ENCODE peak calls at places on chromosomes 1 and 21, in nine cellular contexts. One of them, this sample, is unnamed.

GRCh38 chr21:44329086-44329889 is 9.9 kb downstream of the CFAP410 start:
- DNase-seq in stimulated activated CD4-positive, alpha-beta T cell treated with anti-CD3 and anti-CD28 coated beads, Interleukin-4, amount 100 ng/mL, for 1 hour: no peak
- DNase-seq in Daoy: no peak
- DNase-seq in thoracic aorta: no peak
- DNase-seq in HTR-8/SVneo: no peak
- DNase-seq in left ventricle myocardium inferior: no peak
- DNase-seq in tibial nerve: no peak
- DNase-seq in effector CD4-positive, alpha-beta T cell: no peak
- DNase-seq in NCI-H748 treated with DMSO at 0.1 percent for 48 hours: no peak
- DNase-seq in this sample: no peak

GRCh38 chr1:161180643-161181042 is 3.3 kb upstream of the B4GALT3 start:
- DNase-seq in Daoy: no peak
- DNase-seq in tibial nerve: no peak
- DNase-seq in HTR-8/SVneo: no peak
- DNase-seq in effector CD4-positive, alpha-beta T cell: no peak
- DNase-seq in left ventricle myocardium inferior: no peak
- DNase-seq in stimulated activated CD4-positive, alpha-beta T cell treated with anti-CD3 and anti-CD28 coated beads, Interleukin-4, amount 100 ng/mL, for 1 hour: no peak
- DNase-seq in thoracic aorta: no peak
- DNase-seq in NCI-H748 treated with DMSO at 0.1 percent for 48 hours: no peak
- DNase-seq in this sample: no peak

GRCh38 chr1:27940297-27940696 is 5.5 kb downstream of the SMPDL3B start:
- DNase-seq in HTR-8/SVneo: peak; percentile 40
- DNase-seq in stimulated activated CD4-positive, alpha-beta T cell treated with anti-CD3 and anti-CD28 coated beads, Interleukin-4, amount 100 ng/mL, for 1 hour: peak; percentile 73
- DNase-seq in tibial nerve: peak; percentile 37
- DNase-seq in effector CD4-positive, alpha-beta T cell: peak; percentile 69
- DNase-seq in thoracic aorta: no peak
- DNase-seq in Daoy: no peak
- DNase-seq in left ventricle myocardium inferior: peak; percentile 44
- DNase-seq in NCI-H748 treated with DMSO at 0.1 percent for 48 hours: no peak
- DNase-seq in this sample: no peak

GRCh38 chr1:56200446-56200845 is 378.9 kb downstream of the PLPP3 start:
- DNase-seq in NCI-H748 treated with DMSO at 0.1 percent for 48 hours: peak; percentile 31
- DNase-seq in stimulated activated CD4-positive, alpha-beta T cell treated with anti-CD3 and anti-CD28 coated beads, Interleukin-4, amount 100 ng/mL, for 1 hour: no peak
- DNase-seq in thoracic aorta: no peak
- DNase-seq in effector CD4-positive, alpha-beta T cell: no peak
- DNase-seq in HTR-8/SVneo: no peak
- DNase-seq in left ventricle myocardium inferior: no peak
- DNase-seq in Daoy: peak; percentile 15
- DNase-seq in tibial nerve: no peak
- DNase-seq in this sample: no peak

GRCh38 chr21:38881041-38881570 is 75.4 kb downstream of the ETS2 start:
- DNase-seq in effector CD4-positive, alpha-beta T cell: no peak
- DNase-seq in tibial nerve: no peak
- DNase-seq in HTR-8/SVneo: no peak
- DNase-seq in NCI-H748 treated with DMSO at 0.1 percent for 48 hours: no peak
- DNase-seq in stimulated activated CD4-positive, alpha-beta T cell treated with anti-CD3 and anti-CD28 coated beads, Interleukin-4, amount 100 ng/mL, for 1 hour: no peak
- DNase-seq in thoracic aorta: no peak
- DNase-seq in Daoy: no peak
- DNase-seq in left ventricle myocardium inferior: no peak
- DNase-seq in this sample: no peak

GRCh38 chr21:42880352-42880751 is 1.0 kb upstream of the WDR4 start:
- DNase-seq in thoracic aorta: no peak
- DNase-seq in left ventricle myocardium inferior: no peak
- DNase-seq in HTR-8/SVneo: no peak
- DNase-seq in stimulated activated CD4-positive, alpha-beta T cell treated with anti-CD3 and anti-CD28 coated beads, Interleukin-4, amount 100 ng/mL, for 1 hour: no peak
- DNase-seq in tibial nerve: no peak
- DNase-seq in Daoy: no peak
- DNase-seq in NCI-H748 treated with DMSO at 0.1 percent for 48 hours: no peak
- DNase-seq in effector CD4-positive, alpha-beta T cell: no peak
- DNase-seq in this sample: no peak

GRCh38 chr1:6180215-6180577 is at the start of gene CHD5:
- DNase-seq in Daoy: peak; percentile 45
- DNase-seq in NCI-H748 treated with DMSO at 0.1 percent for 48 hours: peak; percentile 3
- DNase-seq in thoracic aorta: no peak
- DNase-seq in tibial nerve: no peak
- DNase-seq in effector CD4-positive, alpha-beta T cell: no peak
- DNase-seq in HTR-8/SVneo: no peak
- DNase-seq in left ventricle myocardium inferior: no peak
- DNase-seq in stimulated activated CD4-positive, alpha-beta T cell treated with anti-CD3 and anti-CD28 coated beads, Interleukin-4, amount 100 ng/mL, for 1 hour: no peak
- DNase-seq in this sample: no peak

GRCh38 chr1:58786184-58786926 is 2.5 kb upstream of the JUN start:
- DNase-seq in Daoy: no peak
- DNase-seq in effector CD4-positive, alpha-beta T cell: no peak
- DNase-seq in stimulated activated CD4-positive, alpha-beta T cell treated with anti-CD3 and anti-CD28 coated beads, Interleukin-4, amount 100 ng/mL, for 1 hour: no peak
- DNase-seq in NCI-H748 treated with DMSO at 0.1 percent for 48 hours: no peak
- DNase-seq in HTR-8/SVneo: no peak
- DNase-seq in tibial nerve: no peak
- DNase-seq in thoracic aorta: no peak
- DNase-seq in left ventricle myocardium inferior: no peak
- DNase-seq in this sample: no peak

GRCh38 chr1:248757784-248758195 is 2.2 kb upstream of the LYPD8 start:
- DNase-seq in tibial nerve: no peak
- DNase-seq in stimulated activated CD4-positive, alpha-beta T cell treated with anti-CD3 and anti-CD28 coated beads, Interleukin-4, amount 100 ng/mL, for 1 hour: no peak
- DNase-seq in effector CD4-positive, alpha-beta T cell: no peak
- DNase-seq in HTR-8/SVneo: no peak
- DNase-seq in Daoy: peak; percentile 15
- DNase-seq in thoracic aorta: no peak
- DNase-seq in left ventricle myocardium inferior: no peak
- DNase-seq in NCI-H748 treated with DMSO at 0.1 percent for 48 hours: no peak
- DNase-seq in this sample: no peak

GRCh38 chr1:160534823-160535605 is 12.0 kb upstream of the SLAMF6 start:
- DNase-seq in NCI-H748 treated with DMSO at 0.1 percent for 48 hours: no peak
- DNase-seq in Daoy: no peak
- DNase-seq in HTR-8/SVneo: no peak
- DNase-seq in left ventricle myocardium inferior: no peak
- DNase-seq in stimulated activated CD4-positive, alpha-beta T cell treated with anti-CD3 and anti-CD28 coated beads, Interleukin-4, amount 100 ng/mL, for 1 hour: no peak
- DNase-seq in effector CD4-positive, alpha-beta T cell: no peak
- DNase-seq in tibial nerve: no peak
- DNase-seq in thoracic aorta: no peak
- DNase-seq in this sample: no peak

GRCh38 chr1:54428838-54429513 is 22.8 kb upstream of the SSBP3 start:
- DNase-seq in NCI-H748 treated with DMSO at 0.1 percent for 48 hours: no peak
- DNase-seq in thoracic aorta: no peak
- DNase-seq in Daoy: no peak
- DNase-seq in left ventricle myocardium inferior: no peak
- DNase-seq in stimulated activated CD4-positive, alpha-beta T cell treated with anti-CD3 and anti-CD28 coated beads, Interleukin-4, amount 100 ng/mL, for 1 hour: no peak
- DNase-seq in tibial nerve: no peak
- DNase-seq in effector CD4-positive, alpha-beta T cell: no peak
- DNase-seq in HTR-8/SVneo: no peak
- DNase-seq in this sample: no peak

GRCh38 chr1:211695135-211695816 is 19.9 kb upstream of the NEK2 start:
- DNase-seq in effector CD4-positive, alpha-beta T cell: no peak
- DNase-seq in stimulated activated CD4-positive, alpha-beta T cell treated with anti-CD3 and anti-CD28 coated beads, Interleukin-4, amount 100 ng/mL, for 1 hour: no peak
- DNase-seq in thoracic aorta: no peak
- DNase-seq in HTR-8/SVneo: no peak
- DNase-seq in tibial nerve: no peak
- DNase-seq in left ventricle myocardium inferior: no peak
- DNase-seq in NCI-H748 treated with DMSO at 0.1 percent for 48 hours: no peak
- DNase-seq in Daoy: no peak
- DNase-seq in this sample: no peak

GRCh38 chr1:107407011-107407410 is 266.2 kb downstream of the NTNG1 start:
- DNase-seq in HTR-8/SVneo: no peak
- DNase-seq in stimulated activated CD4-positive, alpha-beta T cell treated with anti-CD3 and anti-CD28 coated beads, Interleukin-4, amount 100 ng/mL, for 1 hour: no peak
- DNase-seq in NCI-H748 treated with DMSO at 0.1 percent for 48 hours: no peak
- DNase-seq in tibial nerve: no peak
- DNase-seq in left ventricle myocardium inferior: no peak
- DNase-seq in Daoy: no peak
- DNase-seq in thoracic aorta: no peak
- DNase-seq in effector CD4-positive, alpha-beta T cell: no peak
- DNase-seq in this sample: no peak

This sample was measured in RKO.